ENCODE peak calls at places on chromosomes 3 and 15, in nine cellular contexts. T is T-cell; W is uterus; Y is stimulated activated effector memory CD8-positive, alpha-beta T cell treated with anti-CD3 and anti-CD28 coated beads, Interleukin-12 subunit alpha, Interleukin-12 subunit beta, amount 100 ng/mL, for 72 hours; E is Caco-2; I is stimulated activated CD4-positive, alpha-beta T cell treated with anti-CD3 and anti-CD28 coated beads, Interleukin-15, amount 100 ng/mL, for 1 hour; R is effector CD4-positive, alpha-beta T cell; P is aorta; L is transverse colon. X is an unnamed sample.

GRCh38 chr3:56799251-56799882 is 2.4 kb downstream of the ARHGEF3 start:
- DNase-seq in E (no peak), P (no peak), L (no peak), R (no peak), I (no peak), Y (no peak), T (no peak), W (no peak), X (no peak)

GRCh38 chr3:25899352-25900101 is 109.6 kb downstream of the OXSM start:
- DNase-seq in T (no peak), E (no peak), L (no peak), I (no peak), Y (no peak), P (no peak), W (no peak), R (no peak), X (no peak)

GRCh38 chr3:27728195-27729087 is 6.3 kb upstream of the EOMES start:
- DNase-seq in L (no peak), E (no peak), I (no peak), Y (peak; percentile 20), W (no peak), T (no peak), P (no peak), R (no peak), X (no peak)

GRCh38 chr15:68656438-68656739 is 77.6 kb downstream of the CORO2B start:
- DNase-seq in E (no peak), L (no peak), Y (no peak), R (no peak), T (no peak), W (no peak), I (no peak), P (no peak), X (no peak)

GRCh38 chr15:86653344-86654192 is 573.9 kb downstream of the AGBL1 start:
- DNase-seq in T (no peak), I (no peak), P (no peak), W (no peak), R (no peak), E (no peak), L (no peak), Y (no peak), X (no peak)

GRCh38 chr3:100516843-100517242 is 24.4 kb downstream of the TMEM45A start:
- DNase-seq in P (no peak), R (no peak), W (no peak), Y (no peak), T (no peak), L (no peak), I (no peak), E (no peak), X (no peak)

GRCh38 chr15:77179541-77179998 is 108.7 kb upstream of the TSPAN3 start:
- DNase-seq in L (no peak), P (no peak), W (no peak), R (no peak), Y (no peak), I (no peak), T (no peak), E (no peak), X (no peak)

GRCh38 chr3:153043729-153044314 is 118.2 kb upstream of the RAP2B start:
- DNase-seq in R (no peak), T (no peak), I (no peak), L (no peak), P (no peak), W (no peak), E (no peak), Y (no peak), X (no peak)

GRCh38 chr3:194976049-194976451 is 290.4 kb downstream of the FAM43A start:
- DNase-seq in L (no peak), Y (no peak), R (no peak), W (no peak), E (no peak), I (no peak), P (peak; percentile 74), T (no peak), X (no peak)

GRCh38 chr15:81729340-81729739 is 316.5 kb downstream of the MEX3B start:
- DNase-seq in I (no peak), Y (no peak), E (no peak), W (no peak), T (no peak), L (no peak), P (no peak), R (no peak), X (no peak)

GRCh38 chr3:32969656-32970055 is 18.2 kb downstream of the CCR4 start:
- DNase-seq in T (no peak), E (no peak), Y (no peak), L (no peak), W (no peak), I (no peak), P (no peak), R (no peak), X (no peak)

GRCh38 chr3:123751478-123751877 is 132.7 kb downstream of the MYLK start:
- DNase-seq in P (no peak), E (no peak), L (no peak), I (no peak), R (no peak), W (no peak), T (no peak), Y (no peak), X (no peak)

GRCh38 chr3:121330118-121330517 is 215.7 kb downstream of the POLQ start:
- DNase-seq in I (no peak), W (no peak), E (no peak), P (no peak), T (no peak), R (no peak), L (no peak), Y (no peak), X (no peak)

GRCh38 chr15:25170113-25170731 is 215.4 kb downstream of the SNRPN start:
- DNase-seq in T (no peak), R (no peak), E (peak; percentile 27), P (peak; percentile 24), W (peak; percentile 4), I (no peak), Y (no peak), L (no peak), X (no peak)

GRCh38 chr3:120780977-120781376 is 38.4 kb downstream of the GTF2E1 start:
- DNase-seq in W (no peak), R (no peak), P (peak; percentile 53), I (no peak), T (no peak), E (no peak), Y (no peak), L (peak; percentile 32), X (no peak)

GRCh38 chr15:67735896-67736295 is 89.4 kb upstream of the SKOR1 start:
- DNase-seq in L (no peak), T (no peak), E (no peak), I (no peak), R (no peak), Y (no peak), W (no peak), P (no peak), X (no peak)

GRCh38 chr3:138479355-138479964 is 45.0 kb downstream of the ESYT3 start:
- DNase-seq in W (no peak), R (no peak), I (no peak), T (no peak), E (no peak), L (no peak), P (no peak), Y (no peak), X (no peak)

GRCh38 chr15:90270502-90271150 is 5.2 kb downstream of the NGRN start:
- DNase-seq in L (no peak), R (no peak), P (no peak), W (no peak), I (no peak), T (no peak), Y (no peak), E (no peak), X (no peak)

GRCh38 chr3:194137314-194138097 is 1.6 kb downstream of the HES1 start:
- DNase-seq in W (peak; percentile 64), P (peak; percentile 78), I (peak; percentile 30), T (no peak), R (peak; percentile 19), L (peak; percentile 74), Y (no peak), E (peak; percentile 69), X (peak; percentile 12)

GRCh38 chr3:142723665-142723967 is 218 bp upstream of the TRPC1 start:
- DNase-seq in R (no peak), Y (no peak), E (no peak), P (no peak), I (no peak), L (peak; percentile 72), T (no peak), W (no peak), X (no peak)

GRCh38 chr3:146308222-146308621 is 57.3 kb upstream of the PLSCR4 start:
- DNase-seq in L (no peak), Y (no peak), P (no peak), E (no peak), W (no peak), T (no peak), R (no peak), I (no peak), X (no peak)

GRCh38 chr3:41961061-41961749 is 698 bp downstream of the ULK4 start:
- DNase-seq in I (peak; percentile 8), P (peak; percentile 70), T (peak; percentile 56), W (peak; percentile 28), Y (peak; percentile 29), E (peak; percentile 49), R (peak; percentile 55), L (peak; percentile 40), X (peak; percentile 42)

GRCh38 chr3:117117188-117117936 is 407.8 kb downstream of the TUSC7 start:
- DNase-seq in Y (no peak), P (no peak), R (no peak), I (no peak), E (no peak), W (no peak), L (no peak), T (no peak), X (no peak)

GRCh38 chr15:29018406-29018805 is 132.6 kb downstream of the APBA2 start:
- DNase-seq in I (no peak), Y (no peak), L (no peak), R (no peak), W (no peak), T (no peak), E (no peak), P (no peak), X (no peak)

GRCh38 chr15:77831989-77832388 is 199.3 kb upstream of the LINGO1 start:
- DNase-seq in Y (no peak), L (no peak), T (no peak), R (no peak), W (no peak), P (peak; percentile 38), I (no peak), E (no peak), X (no peak)

GRCh38 chr15:83413054-83413719 is 34.0 kb upstream of the SH3GL3 start:
- DNase-seq in L (no peak), R (no peak), E (no peak), I (no peak), Y (no peak), T (no peak), W (no peak), P (no peak), X (no peak)

GRCh38 chr15:56445746-56446145 is 19.2 kb downstream of the MNS1 start:
- DNase-seq in L (no peak), R (no peak), T (no peak), P (no peak), W (no peak), I (no peak), Y (no peak), E (no peak), X (no peak)

GRCh38 chr3:133841196-133841595 is 35.6 kb downstream of the SRPRB start:
- DNase-seq in P (no peak), L (no peak), I (no peak), E (peak; percentile 14), Y (no peak), W (no peak), T (no peak), R (no peak), X (no peak)

GRCh38 chr15:58066042-58066867 is 744 bp upstream of the ALDH1A2 start:
- DNase-seq in R (no peak), W (peak; percentile 84), L (peak; percentile 66), P (peak; percentile 75), E (peak; percentile 43), I (peak; percentile 33), Y (peak; percentile 48), T (peak; percentile 9), X (no peak)

GRCh38 chr3:57646723-57647122 is 46.2 kb downstream of the DENND6A start:
- DNase-seq in R (no peak), W (no peak), Y (no peak), E (no peak), I (no peak), L (no peak), T (no peak), P (no peak), X (no peak)

GRCh38 chr3:160226026-160226739 is 961 bp downstream of the C3orf80 start:
- DNase-seq in P (peak; percentile 50), W (no peak), I (no peak), L (peak; percentile 10), R (no peak), E (peak; percentile 42), T (no peak), Y (no peak), X (no peak)

X was measured in activated T-helper 9 cell treated with anti-CD3 and anti-CD28 coated beads, Interleukin-2, amount 50 U/mL, for 16 hours.